ENCODE peak calls at places on chromosomes 11 and 22, in nine cellular contexts. One of them, this sample, is unnamed. For H3K36me3, the result is how much of the 10 kb centered on the place peaks cover.

GRCh38 chr11:27553186-27553585 is 46.6 kb upstream of the LIN7C start:
- DNase-seq in mesendoderm: no peak
- DNase-seq in adipocyte: no peak
- DNase-seq in colonic mucosa: no peak
- DNase-seq in HCT116: no peak
- DNase-seq in HepG2: no peak
- DNase-seq in PC-3: no peak
- DNase-seq in endodermal cell: no peak
- DNase-seq in GM23248: peak
- DNase-seq in this sample: no peak

GRCh38 chr22:45604239-45604711 is 67.4 kb upstream of the ATXN10 start:
- DNase-seq in mesendoderm: no peak
- DNase-seq in adipocyte: no peak
- DNase-seq in colonic mucosa: no peak
- DNase-seq in HCT116: no peak
- DNase-seq in HepG2: no peak
- DNase-seq in PC-3: no peak
- DNase-seq in endodermal cell: no peak
- DNase-seq in GM23248: peak
- DNase-seq in this sample: peak

GRCh38 chr22:22881116-22882032 is 6.2 kb upstream of the IGLL5 start:
- DNase-seq in mesendoderm: no peak
- DNase-seq in adipocyte: no peak
- DNase-seq in colonic mucosa: no peak
- DNase-seq in HCT116: no peak
- DNase-seq in HepG2: no peak
- DNase-seq in PC-3: no peak
- DNase-seq in endodermal cell: peak
- DNase-seq in GM23248: no peak
- DNase-seq in this sample: no peak

GRCh38 chr22:39960791-39961746 is 872 bp downstream of the TMA7B start:
- DNase-seq in mesendoderm: no peak
- DNase-seq in adipocyte: peak
- DNase-seq in colonic mucosa: no peak
- DNase-seq in HCT116: no peak
- DNase-seq in HepG2: no peak
- DNase-seq in PC-3: peak
- DNase-seq in endodermal cell: no peak
- DNase-seq in GM23248: peak
- DNase-seq in this sample: peak

GRCh38 chr11:61362542-61362875 is 335 bp downstream of the TMEM138 start:
- DNase-seq in mesendoderm: no peak
- DNase-seq in adipocyte: peak
- DNase-seq in colonic mucosa: peak
- DNase-seq in HCT116: no peak
- DNase-seq in HepG2: peak
- DNase-seq in PC-3: peak
- DNase-seq in endodermal cell: no peak
- DNase-seq in GM23248: peak
- DNase-seq in this sample: peak

GRCh38 chr22:45319319-45319675 is 9.6 kb downstream of the FAM118A start:
- DNase-seq in mesendoderm: peak
- DNase-seq in adipocyte: peak
- DNase-seq in colonic mucosa: no peak
- DNase-seq in HCT116: no peak
- DNase-seq in HepG2: no peak
- DNase-seq in PC-3: no peak
- DNase-seq in endodermal cell: no peak
- DNase-seq in GM23248: peak
- DNase-seq in this sample: peak

GRCh38 chr22:24198682-24199052 is 17.4 kb downstream of the SUSD2 start:
- DNase-seq in mesendoderm: no peak
- DNase-seq in adipocyte: no peak
- DNase-seq in colonic mucosa: no peak
- DNase-seq in HCT116: no peak
- DNase-seq in HepG2: no peak
- DNase-seq in PC-3: no peak
- DNase-seq in endodermal cell: no peak
- DNase-seq in GM23248: no peak
- DNase-seq in this sample: no peak

GRCh38 chr11:103091024-103091423 is 936 bp downstream of the DCUN1D5 start:
- DNase-seq in mesendoderm: peak
- DNase-seq in adipocyte: peak
- DNase-seq in colonic mucosa: no peak
- DNase-seq in HCT116: no peak
- DNase-seq in HepG2: peak
- DNase-seq in PC-3: peak
- DNase-seq in endodermal cell: peak
- DNase-seq in GM23248: peak
- DNase-seq in this sample: peak

GRCh38 chr22:38882480-38882879 is 10.5 kb upstream of the CBX6 start:
- DNase-seq in mesendoderm: no peak
- DNase-seq in adipocyte: peak
- DNase-seq in colonic mucosa: no peak
- DNase-seq in HCT116: no peak
- DNase-seq in HepG2: no peak
- DNase-seq in PC-3: no peak
- DNase-seq in endodermal cell: no peak
- DNase-seq in GM23248: peak
- DNase-seq in this sample: no peak

GRCh38 chr11:101707477-101707876 is 123.7 kb upstream of the TRPC6 start:
- DNase-seq in mesendoderm: peak
- DNase-seq in adipocyte: peak
- DNase-seq in colonic mucosa: no peak
- DNase-seq in HCT116: no peak
- DNase-seq in HepG2: no peak
- DNase-seq in PC-3: no peak
- DNase-seq in endodermal cell: peak
- DNase-seq in GM23248: no peak
- DNase-seq in this sample: no peak

GRCh38 chr11:88827018-88827676 is 238.6 kb downstream of the GRM5 start:
- DNase-seq in mesendoderm: peak
- DNase-seq in adipocyte: peak
- DNase-seq in colonic mucosa: no peak
- DNase-seq in HCT116: no peak
- DNase-seq in HepG2: no peak
- DNase-seq in PC-3: peak
- DNase-seq in endodermal cell: no peak
- DNase-seq in GM23248: no peak
- DNase-seq in this sample: peak

GRCh38 chr11:102798012-102798746 is at the start of gene MMP1:
- DNase-seq in mesendoderm: no peak
- DNase-seq in adipocyte: no peak
- DNase-seq in colonic mucosa: no peak
- DNase-seq in HCT116: no peak
- DNase-seq in HepG2: no peak
- DNase-seq in PC-3: peak
- DNase-seq in endodermal cell: no peak
- DNase-seq in GM23248: peak
- DNase-seq in this sample: peak

GRCh38 chr11:8098361-8098760 is 17.4 kb downstream of the TUB start:
- DNase-seq in mesendoderm: peak
- DNase-seq in adipocyte: peak
- DNase-seq in colonic mucosa: no peak
- DNase-seq in HCT116: no peak
- DNase-seq in HepG2: no peak
- DNase-seq in PC-3: peak
- DNase-seq in endodermal cell: peak
- DNase-seq in GM23248: peak
- DNase-seq in this sample: no peak

GRCh38 chr11:108239076-108239475 is 16.2 kb downstream of the ATM start:
- DNase-seq in mesendoderm: no peak
- DNase-seq in adipocyte: no peak
- DNase-seq in colonic mucosa: no peak
- DNase-seq in HCT116: no peak
- DNase-seq in HepG2: no peak
- DNase-seq in PC-3: no peak
- DNase-seq in endodermal cell: no peak
- DNase-seq in GM23248: no peak
- DNase-seq in this sample: no peak

GRCh38 chr11:117002639-117003305 is 95.5 kb downstream of the SIK3 start:
- DNase-seq in mesendoderm: no peak
- DNase-seq in adipocyte: no peak
- DNase-seq in colonic mucosa: no peak
- DNase-seq in HCT116: no peak
- DNase-seq in HepG2: no peak
- DNase-seq in PC-3: no peak
- DNase-seq in endodermal cell: no peak
- DNase-seq in GM23248: no peak
- DNase-seq in this sample: no peak

DNA sequence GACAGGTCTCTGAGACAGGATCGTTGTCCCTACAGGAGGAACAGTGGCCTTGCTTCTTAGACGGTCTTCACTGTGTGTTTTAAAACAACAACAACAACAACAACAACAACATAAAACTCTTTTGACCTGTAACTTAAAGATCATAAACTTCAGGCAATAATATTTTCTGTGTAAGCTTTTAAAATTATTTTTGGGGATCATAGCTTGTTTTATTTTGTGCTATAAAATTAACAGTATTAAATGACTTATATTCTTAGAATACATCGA is 13.8 kb upstream of the AIFM3 start:
- DNase-seq in mesendoderm: no peak
- DNase-seq in adipocyte: no peak
- DNase-seq in colonic mucosa: no peak
- DNase-seq in HCT116: no peak
- DNase-seq in HepG2: no peak
- DNase-seq in PC-3: no peak
- DNase-seq in endodermal cell: no peak
- DNase-seq in GM23248: no peak
- DNase-seq in this sample: no peak
- H3K36me3 ChIP-seq in mesendoderm: under half
- H3K36me3 ChIP-seq in adipocyte: under half
- H3K36me3 ChIP-seq in colonic mucosa: under half
- H3K36me3 ChIP-seq in HCT116: under half
- H3K36me3 ChIP-seq in HepG2: under half
- H3K36me3 ChIP-seq in PC-3: under half
- H3K36me3 ChIP-seq in endodermal cell: under half
- H3K36me3 ChIP-seq in GM23248: under half
- H3K36me3 ChIP-seq in this sample: under half

GRCh38 chr11:19669511-19669910 is 43.1 kb upstream of the NAV2 start:
- DNase-seq in mesendoderm: no peak
- DNase-seq in adipocyte: no peak
- DNase-seq in colonic mucosa: no peak
- DNase-seq in HCT116: no peak
- DNase-seq in HepG2: no peak
- DNase-seq in PC-3: no peak
- DNase-seq in endodermal cell: no peak
- DNase-seq in GM23248: no peak
- DNase-seq in this sample: no peak

GRCh38 chr11:19673924-19674390 is 38.7 kb upstream of the NAV2 start:
- DNase-seq in mesendoderm: peak
- DNase-seq in adipocyte: no peak
- DNase-seq in colonic mucosa: peak
- DNase-seq in HCT116: no peak
- DNase-seq in HepG2: no peak
- DNase-seq in PC-3: no peak
- DNase-seq in endodermal cell: peak
- DNase-seq in GM23248: peak
- DNase-seq in this sample: peak

GRCh38 chr11:19666951-19667350 is 45.7 kb upstream of the NAV2 start:
- DNase-seq in mesendoderm: no peak
- DNase-seq in adipocyte: no peak
- DNase-seq in colonic mucosa: no peak
- DNase-seq in HCT116: no peak
- DNase-seq in HepG2: no peak
- DNase-seq in PC-3: no peak
- DNase-seq in endodermal cell: no peak
- DNase-seq in GM23248: no peak
- DNase-seq in this sample: no peak

GRCh38 chr11:19672591-19673206 is 39.9 kb upstream of the NAV2 start:
- DNase-seq in mesendoderm: no peak
- DNase-seq in adipocyte: no peak
- DNase-seq in colonic mucosa: no peak
- DNase-seq in HCT116: no peak
- DNase-seq in HepG2: no peak
- DNase-seq in PC-3: no peak
- DNase-seq in endodermal cell: no peak
- DNase-seq in GM23248: no peak
- DNase-seq in this sample: no peak

DNA sequence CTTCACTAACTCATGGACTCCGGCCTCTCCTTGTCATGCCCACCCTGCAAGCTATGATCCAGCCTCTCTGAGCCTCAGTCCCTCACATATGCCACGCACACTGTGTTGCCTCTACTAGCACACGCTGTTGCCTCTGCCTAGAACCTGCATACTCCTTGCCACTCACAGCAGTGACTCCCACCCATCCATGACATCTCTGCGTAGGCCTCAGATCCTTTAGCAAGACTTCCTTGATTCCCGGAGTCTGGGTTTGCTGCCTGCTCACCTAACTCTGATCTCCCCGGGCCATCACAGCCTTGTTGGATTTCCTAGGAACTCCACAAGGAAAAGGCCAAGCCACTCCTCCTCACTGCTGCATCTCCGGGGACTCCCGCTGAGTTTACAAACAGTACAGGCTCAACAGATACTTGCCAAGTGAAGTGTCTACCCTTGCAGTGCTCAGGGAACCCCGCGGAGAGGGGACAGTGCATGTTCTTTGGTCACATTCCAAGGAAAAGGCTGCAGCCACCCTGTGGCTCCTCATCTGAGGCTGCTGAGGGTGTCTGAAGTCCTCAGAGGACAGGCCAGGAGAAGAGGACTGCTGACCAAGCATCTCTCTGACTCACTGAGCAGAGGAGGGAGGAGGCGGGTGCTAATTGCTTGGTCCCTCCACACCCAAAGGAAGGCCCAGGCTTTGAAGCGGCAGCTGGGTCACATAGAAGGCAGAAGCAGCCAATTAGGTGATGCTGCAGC is 42.4 kb upstream of the NAV2 start:
- DNase-seq in mesendoderm: peak
- DNase-seq in adipocyte: no peak
- DNase-seq in colonic mucosa: peak
- DNase-seq in HCT116: peak
- DNase-seq in HepG2: no peak
- DNase-seq in PC-3: no peak
- DNase-seq in endodermal cell: peak
- DNase-seq in GM23248: peak
- DNase-seq in this sample: peak
- H3K9ac ChIP-seq in mesendoderm: no peak
- H3K9ac ChIP-seq in adipocyte: peak
- H3K9ac ChIP-seq in colonic mucosa: no peak
- H3K9ac ChIP-seq in HCT116: no peak
- H3K9ac ChIP-seq in HepG2: no peak
- H3K9ac ChIP-seq in PC-3: no peak
- H3K9ac ChIP-seq in endodermal cell: no peak
- H3K9ac ChIP-seq in GM23248: peak
- H3K9ac ChIP-seq in this sample: no peak

GRCh38 chr22:32998373-32998772 is 59.8 kb downstream of the SYN3 start:
- DNase-seq in mesendoderm: no peak
- DNase-seq in adipocyte: no peak
- DNase-seq in colonic mucosa: no peak
- DNase-seq in HCT116: no peak
- DNase-seq in HepG2: no peak
- DNase-seq in PC-3: no peak
- DNase-seq in endodermal cell: no peak
- DNase-seq in GM23248: no peak
- DNase-seq in this sample: no peak
- H3K4me3 ChIP-seq in mesendoderm: no peak
- H3K4me3 ChIP-seq in adipocyte: no peak
- H3K4me3 ChIP-seq in colonic mucosa: no peak
- H3K4me3 ChIP-seq in HCT116: no peak
- H3K4me3 ChIP-seq in HepG2: no peak
- H3K4me3 ChIP-seq in PC-3: no peak
- H3K4me3 ChIP-seq in endodermal cell: no peak
- H3K4me3 ChIP-seq in GM23248: no peak
- H3K4me3 ChIP-seq in this sample: no peak

GRCh38 chr22:29528144-29528543 is 25.4 kb downstream of the THOC5 start:
- DNase-seq in mesendoderm: no peak
- DNase-seq in adipocyte: no peak
- DNase-seq in colonic mucosa: no peak
- DNase-seq in HCT116: no peak
- DNase-seq in HepG2: no peak
- DNase-seq in PC-3: no peak
- DNase-seq in endodermal cell: no peak
- DNase-seq in GM23248: no peak
- DNase-seq in this sample: no peak
- H3K36me3 ChIP-seq in mesendoderm: under half
- H3K36me3 ChIP-seq in adipocyte: half or more
- H3K36me3 ChIP-seq in colonic mucosa: under half
- H3K36me3 ChIP-seq in HCT116: half or more
- H3K36me3 ChIP-seq in HepG2: half or more
- H3K36me3 ChIP-seq in PC-3: under half
- H3K36me3 ChIP-seq in endodermal cell: half or more
- H3K36me3 ChIP-seq in GM23248: half or more
- H3K36me3 ChIP-seq in this sample: under half

This sample was measured in fibroblast of lung.